ENCODE peak calls at places on chromosomes 13 and 19, in six cellular contexts. W is HL-60, G is stomach, P is upper lobe of left lung, K is transverse colon, M is GM23338. I is an unnamed sample.
A peak's percentile ranks its signal among the peaks of the same experiment; 100 is the strongest.

GRCh38 chr13:27053235-27053884 is 118.3 kb downstream of the USP12 start:
- DNase-seq in W (no peak), G (no peak), P (no peak), K (no peak), M (no peak), I (no peak)

GRCh38 chr19:2483084-2483483 is 7.2 kb downstream of the GADD45B start:
- DNase-seq in W (no peak), G (no peak), P (no peak), K (no peak), M (no peak), I (no peak)

GRCh38 chr13:93963266-93964131 is 516.0 kb downstream of the DCT start:
- DNase-seq in W (no peak), G (no peak), P (no peak), K (no peak), M (no peak), I (no peak)

GRCh38 chr19:18406749-18407148 is 9.3 kb upstream of the LRRC25 start:
- DNase-seq in W (no peak), G (no peak), P (no peak), K (no peak), M (no peak), I (no peak)

GRCh38 chr13:113506025-113506685 is 15.6 kb upstream of the DCUN1D2 start:
- DNase-seq in W (peak; percentile 55), G (no peak), P (no peak), K (no peak), M (no peak), I (no peak)

GRCh38 chr13:49810825-49811526 is 18.5 kb upstream of the KPNA3 start:
- DNase-seq in W (no peak), G (no peak), P (no peak), K (no peak), M (no peak), I (no peak)

GRCh38 chr19:52533901-52534300 is 6.4 kb downstream of the ZNF808 start:
- DNase-seq in W (no peak), G (no peak), P (peak; percentile 42), K (no peak), M (peak; percentile 31), I (no peak)

GRCh38 chr13:114004416-114005205 is 30.7 kb upstream of the C13orf46 start:
- DNase-seq in W (no peak), G (peak; percentile 77), P (no peak), K (no peak), M (no peak), I (no peak)

GRCh38 chr19:4431808-4432674 is 25.6 kb downstream of the UBXN6 start:
- DNase-seq in W (peak; percentile 82), G (no peak), P (peak; percentile 33), K (no peak), M (no peak), I (no peak)

GRCh38 chr13:93227280-93227905 is 786 bp downstream of the GPC6 start:
- DNase-seq in W (no peak), G (no peak), P (no peak), K (peak; percentile 11), M (peak; percentile 66), I (peak; percentile 10)

GRCh38 chr13:40600145-40600751 is 66.2 kb downstream of the FOXO1 start:
- DNase-seq in W (no peak), G (no peak), P (no peak), K (no peak), M (no peak), I (no peak)

GRCh38 chr19:2110822-2111221 is 14.1 kb downstream of the IZUMO4 start:
- DNase-seq in W (no peak), G (no peak), P (no peak), K (no peak), M (peak; percentile 52), I (no peak)

GRCh38 chr13:78595819-78596700 is 7.3 kb downstream of the POU4F1 start:
- DNase-seq in W (peak; percentile 27), G (no peak), P (no peak), K (no peak), M (peak; percentile 75), I (no peak)

GRCh38 chr13:53683146-53683545 is 654.5 kb downstream of the OLFM4 start:
- DNase-seq in W (no peak), G (no peak), P (no peak), K (no peak), M (no peak), I (no peak)

GRCh38 chr13:41509996-41510395 is 52.6 kb downstream of the RGCC start:
- DNase-seq in W (no peak), G (no peak), P (no peak), K (no peak), M (no peak), I (no peak)

GRCh38 chr13:35164324-35164932 is 222.4 kb downstream of the NBEA start:
- DNase-seq in W (peak; percentile 1), G (no peak), P (no peak), K (no peak), M (peak; percentile 76), I (no peak)

GRCh38 chr13:20942938-20943518 is 40.5 kb upstream of the XPO4 start:
- DNase-seq in W (no peak), G (no peak), P (no peak), K (peak; percentile 10), M (no peak), I (no peak)

GRCh38 chr19:9757544-9758501 is 10.7 kb downstream of the ZNF846 start:
- DNase-seq in W (no peak), G (no peak), P (no peak), K (no peak), M (peak; percentile 28), I (no peak)

GRCh38 chr13:93309886-93310520 is 83.4 kb downstream of the GPC6 start:
- DNase-seq in W (no peak), G (no peak), P (no peak), K (no peak), M (no peak), I (no peak)

GRCh38 chr19:48480476-48481190 is 11.5 kb downstream of the CYTH2 start:
- DNase-seq in W (no peak), G (no peak), P (no peak), K (peak; percentile 55), M (peak; percentile 71), I (no peak)

GRCh38 chr19:34474233-34474989 is 7.1 kb upstream of the WTIP start:
- DNase-seq in W (no peak), G (no peak), P (no peak), K (no peak), M (no peak), I (no peak)

GRCh38 chr19:51417807-51418152 is 338 bp upstream of the SIGLEC10 start:
- DNase-seq in W (no peak), G (no peak), P (no peak), K (no peak), M (no peak), I (no peak)

GRCh38 chr19:16185925-16186234 is 670 bp downstream of the FAM32A start:
- DNase-seq in W (no peak), G (no peak), P (no peak), K (no peak), M (no peak), I (peak; percentile 17)

GRCh38 chr19:54674021-54674617 is 11.3 kb downstream of the LILRB4 start:
- DNase-seq in W (no peak), G (no peak), P (no peak), K (no peak), M (peak; percentile 86), I (no peak)

GRCh38 chr13:20714563-20715339 is 11.3 kb downstream of the IL17D start:
- DNase-seq in W (no peak), G (no peak), P (no peak), K (no peak), M (no peak), I (no peak)

GRCh38 chr13:45895880-45896279 is 44.3 kb upstream of the SIAH3 start:
- DNase-seq in W (no peak), G (no peak), P (no peak), K (no peak), M (no peak), I (no peak)

GRCh38 chr13:80037505-80037888 is 303.4 kb downstream of the SPRY2 start:
- DNase-seq in W (no peak), G (no peak), P (no peak), K (no peak), M (no peak), I (no peak)

GRCh38 chr13:80040977-80041310 is 300.0 kb downstream of the SPRY2 start:
- DNase-seq in W (no peak), G (no peak), P (no peak), K (no peak), M (no peak), I (no peak)

GRCh38 chr13:80038371-80038770 is 302.6 kb downstream of the SPRY2 start:
- DNase-seq in W (no peak), G (no peak), P (no peak), K (no peak), M (no peak), I (no peak)

GRCh38 chr13:80039000-80039399 is 301.9 kb downstream of the SPRY2 start:
- DNase-seq in W (no peak), G (no peak), P (no peak), K (no peak), M (no peak), I (no peak)

DNA sequence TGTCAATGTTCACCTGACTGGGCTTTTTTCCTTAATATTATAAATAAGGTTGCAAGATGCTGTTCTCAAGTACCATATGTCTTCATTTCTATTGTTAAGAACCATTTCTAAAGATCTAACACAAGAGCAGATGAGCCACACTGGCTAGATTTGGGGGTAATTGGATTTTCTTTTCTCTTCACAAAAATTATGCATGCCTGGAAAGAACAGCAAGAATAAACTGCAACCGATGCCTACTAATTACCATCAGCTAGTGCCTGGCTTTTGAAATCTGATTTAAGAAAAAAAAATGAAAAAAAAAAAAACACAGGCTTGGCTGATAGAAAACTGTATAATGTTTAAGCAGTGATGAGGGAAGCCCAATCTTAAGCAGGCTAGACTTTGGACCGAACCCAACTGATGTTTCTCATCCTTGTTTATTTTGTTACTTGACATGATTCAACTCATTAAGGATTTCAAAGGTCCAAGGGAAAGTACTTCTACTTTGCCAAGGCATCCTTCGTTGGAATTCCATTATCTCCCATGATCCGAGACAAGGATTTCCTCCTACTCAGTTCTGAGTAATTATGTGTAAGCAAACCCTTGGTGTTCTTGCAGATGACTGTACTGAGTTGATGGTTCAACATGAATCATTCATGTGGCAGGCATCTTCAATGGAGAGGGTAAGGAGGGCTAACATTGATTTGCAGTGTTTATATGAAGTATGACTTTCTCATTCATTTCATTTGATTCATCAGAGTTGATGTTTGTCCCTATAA is 300.5 kb downstream of the SPRY2 start:
- DNase-seq in W (no peak), G (no peak), P (no peak), K (no peak), M (no peak), I (no peak)
- TF ChIP-seq POLR2AphosphoS5 in W (no peak), G (peak; percentile 29), P (no peak), K (no peak), M (no peak), I (no peak)

GRCh38 chr19:576768-577438 is 4.5 kb downstream of the BSG start:
- DNase-seq in W (no peak), G (no peak), P (no peak), K (no peak), M (no peak), I (no peak)
- H3K4me3 ChIP-seq in W (no peak overlapping the region), G (no peak overlapping the region), P (no peak overlapping the region), K (no peak overlapping the region), M (no peak overlapping the region), I (no peak overlapping the region)

GRCh38 chr19:19504754-19505668 is 10.3 kb downstream of the TSSK6 start:
- DNase-seq in W (no peak), G (no peak), P (no peak), K (no peak), M (no peak), I (no peak)
- TF ChIP-seq POLR2AphosphoS5 in W (no peak), G (no peak), P (no peak), K (no peak), M (no peak), I (no peak)

GRCh38 chr13:111202745-111203144 is 87.6 kb downstream of the ARHGEF7 start:
- DNase-seq in W (peak; percentile 13), G (no peak), P (no peak), K (no peak), M (peak; percentile 59), I (no peak)
- H3K4me3 ChIP-seq in W (no peak overlapping the region), G (no peak overlapping the region), P (no peak overlapping the region), K (no peak overlapping the region), M (no peak overlapping the region), I (no peak overlapping the region)

GRCh38 chr19:58392945-58393724 is 2.3 kb upstream of the RNF225 start:
- DNase-seq in W (no peak), G (no peak), P (no peak), K (no peak), M (no peak), I (no peak)
- TF ChIP-seq POLR2AphosphoS5 in W (peak; percentile 68), G (no peak), P (no peak), K (no peak), M (no peak), I (no peak)

I was measured in prostate gland.